ENCODE peak calls at places on chromosome 19, in nine cellular contexts. One of them, this sample, is unnamed.

GRCh38 chr19:1651061-1651547 is 1.3 kb downstream of the TCF3 start:
- DNase-seq in astrocyte of the cerebellum: no peak
- DNase-seq in AG04450: no peak
- DNase-seq in AG20443: peak
- DNase-seq in activated T-helper 1 cell treated with anti-CD3 and anti-CD28 coated beads, Interleukin-2, amount 50 U/mL, for 16 hours: no peak
- DNase-seq in non-pigmented ciliary epithelial cell: no peak
- DNase-seq in T-helper 1 cell: peak
- DNase-seq in fibroblast of the conjunctiva: no peak
- DNase-seq in thoracic aorta: no peak
- DNase-seq in this sample: peak

GRCh38 chr19:14950421-14950820 is 9.1 kb downstream of the OR7C2 start:
- DNase-seq in AG20443: no peak
- DNase-seq in AG04450: no peak
- DNase-seq in fibroblast of the conjunctiva: no peak
- DNase-seq in activated T-helper 1 cell treated with anti-CD3 and anti-CD28 coated beads, Interleukin-2, amount 50 U/mL, for 16 hours: no peak
- DNase-seq in thoracic aorta: no peak
- DNase-seq in T-helper 1 cell: no peak
- DNase-seq in non-pigmented ciliary epithelial cell: no peak
- DNase-seq in astrocyte of the cerebellum: no peak
- DNase-seq in this sample: no peak

GRCh38 chr19:33864311-33864850 is 67.7 kb downstream of the KCTD15 start:
- DNase-seq in AG04450: no peak
- DNase-seq in T-helper 1 cell: no peak
- DNase-seq in AG20443: no peak
- DNase-seq in thoracic aorta: no peak
- DNase-seq in activated T-helper 1 cell treated with anti-CD3 and anti-CD28 coated beads, Interleukin-2, amount 50 U/mL, for 16 hours: no peak
- DNase-seq in astrocyte of the cerebellum: no peak
- DNase-seq in fibroblast of the conjunctiva: no peak
- DNase-seq in non-pigmented ciliary epithelial cell: no peak
- DNase-seq in this sample: no peak

GRCh38 chr19:41226053-41226873 is 7.2 kb downstream of the AXL start:
- DNase-seq in T-helper 1 cell: no peak
- DNase-seq in thoracic aorta: peak
- DNase-seq in non-pigmented ciliary epithelial cell: peak
- DNase-seq in activated T-helper 1 cell treated with anti-CD3 and anti-CD28 coated beads, Interleukin-2, amount 50 U/mL, for 16 hours: no peak
- DNase-seq in fibroblast of the conjunctiva: no peak
- DNase-seq in AG04450: peak
- DNase-seq in AG20443: peak
- DNase-seq in astrocyte of the cerebellum: peak
- DNase-seq in this sample: peak

GRCh38 chr19:46723023-46723461 is 6.1 kb upstream of the PRKD2 start:
- DNase-seq in T-helper 1 cell: no peak
- DNase-seq in non-pigmented ciliary epithelial cell: no peak
- DNase-seq in thoracic aorta: no peak
- DNase-seq in AG04450: no peak
- DNase-seq in astrocyte of the cerebellum: no peak
- DNase-seq in fibroblast of the conjunctiva: no peak
- DNase-seq in activated T-helper 1 cell treated with anti-CD3 and anti-CD28 coated beads, Interleukin-2, amount 50 U/mL, for 16 hours: no peak
- DNase-seq in AG20443: no peak
- DNase-seq in this sample: no peak

GRCh38 chr19:52442179-52442578 is 11.2 kb upstream of the ZNF578 start:
- DNase-seq in thoracic aorta: no peak
- DNase-seq in T-helper 1 cell: no peak
- DNase-seq in AG04450: no peak
- DNase-seq in fibroblast of the conjunctiva: no peak
- DNase-seq in AG20443: no peak
- DNase-seq in astrocyte of the cerebellum: no peak
- DNase-seq in non-pigmented ciliary epithelial cell: no peak
- DNase-seq in activated T-helper 1 cell treated with anti-CD3 and anti-CD28 coated beads, Interleukin-2, amount 50 U/mL, for 16 hours: no peak
- DNase-seq in this sample: no peak

GRCh38 chr19:15403151-15403531 is 15.6 kb downstream of the AKAP8L start:
- DNase-seq in activated T-helper 1 cell treated with anti-CD3 and anti-CD28 coated beads, Interleukin-2, amount 50 U/mL, for 16 hours: no peak
- DNase-seq in non-pigmented ciliary epithelial cell: no peak
- DNase-seq in astrocyte of the cerebellum: no peak
- DNase-seq in AG20443: no peak
- DNase-seq in T-helper 1 cell: no peak
- DNase-seq in fibroblast of the conjunctiva: no peak
- DNase-seq in AG04450: no peak
- DNase-seq in thoracic aorta: no peak
- DNase-seq in this sample: no peak

GRCh38 chr19:6020972-6021805 is 43.2 kb upstream of the RANBP3 start:
- DNase-seq in astrocyte of the cerebellum: no peak
- DNase-seq in fibroblast of the conjunctiva: no peak
- DNase-seq in non-pigmented ciliary epithelial cell: no peak
- DNase-seq in T-helper 1 cell: no peak
- DNase-seq in AG04450: no peak
- DNase-seq in AG20443: no peak
- DNase-seq in activated T-helper 1 cell treated with anti-CD3 and anti-CD28 coated beads, Interleukin-2, amount 50 U/mL, for 16 hours: no peak
- DNase-seq in thoracic aorta: no peak
- DNase-seq in this sample: no peak

GRCh38 chr19:15977690-15978089 is 28.9 kb downstream of the OR10H4 start:
- DNase-seq in thoracic aorta: no peak
- DNase-seq in AG20443: no peak
- DNase-seq in fibroblast of the conjunctiva: no peak
- DNase-seq in non-pigmented ciliary epithelial cell: no peak
- DNase-seq in AG04450: no peak
- DNase-seq in astrocyte of the cerebellum: no peak
- DNase-seq in activated T-helper 1 cell treated with anti-CD3 and anti-CD28 coated beads, Interleukin-2, amount 50 U/mL, for 16 hours: no peak
- DNase-seq in T-helper 1 cell: no peak
- DNase-seq in this sample: no peak

GRCh38 chr19:18659281-18660050 is 22.6 kb downstream of the KLHL26 start:
- DNase-seq in AG20443: peak
- DNase-seq in AG04450: no peak
- DNase-seq in activated T-helper 1 cell treated with anti-CD3 and anti-CD28 coated beads, Interleukin-2, amount 50 U/mL, for 16 hours: no peak
- DNase-seq in astrocyte of the cerebellum: no peak
- DNase-seq in thoracic aorta: no peak
- DNase-seq in fibroblast of the conjunctiva: no peak
- DNase-seq in non-pigmented ciliary epithelial cell: no peak
- DNase-seq in T-helper 1 cell: no peak
- DNase-seq in this sample: peak

GRCh38 chr19:1690570-1691307 is 38.3 kb upstream of the TCF3 start:
- DNase-seq in fibroblast of the conjunctiva: no peak
- DNase-seq in non-pigmented ciliary epithelial cell: no peak
- DNase-seq in T-helper 1 cell: peak
- DNase-seq in AG04450: no peak
- DNase-seq in activated T-helper 1 cell treated with anti-CD3 and anti-CD28 coated beads, Interleukin-2, amount 50 U/mL, for 16 hours: no peak
- DNase-seq in astrocyte of the cerebellum: no peak
- DNase-seq in AG20443: peak
- DNase-seq in thoracic aorta: no peak
- DNase-seq in this sample: no peak

This sample was measured in AG10803.